ENCODE peak calls at places on chromosomes 5 and 9, in nine cellular contexts. B is neuronal stem cell; J is GM10248; O is prostate gland; R is NCI-H69; F is stimulated activated CD4-positive, alpha-beta T cell treated with anti-CD3 and anti-CD28 coated beads, Interleukin-15, amount 100 ng/mL, for 24 hours; T is cardiac septum; H is non-pigmented ciliary epithelial cell; P is A172. N is an unnamed sample.

GRCh38 chr5:123549256-123549904 is 37.4 kb downstream of the CSNK1G3 start:
- DNase-seq in T (no peak), R (no peak), J (peak), H (no peak), B (no peak), P (no peak), F (peak), O (no peak), N (no peak)

GRCh38 chr9:122190597-122191381 is 31.1 kb downstream of the MORN5 start:
- DNase-seq in F (peak), O (no peak), T (no peak), P (no peak), B (no peak), J (no peak), H (no peak), R (no peak), N (peak)

GRCh38 chr5:160555836-160556660 is 134.4 kb downstream of the PTTG1 start:
- DNase-seq in B (no peak), H (no peak), J (no peak), F (no peak), R (peak), T (no peak), O (no peak), P (no peak), N (no peak)

GRCh38 chr5:133969654-133970324 is 1.4 kb upstream of the C5orf15 start:
- DNase-seq in O (no peak), T (no peak), F (no peak), B (no peak), H (no peak), P (no peak), R (no peak), J (peak), N (peak)

GRCh38 chr5:163565931-163566608 is 60.7 kb downstream of the MAT2B start:
- DNase-seq in J (peak), O (peak), P (peak), F (peak), H (no peak), T (no peak), B (no peak), R (peak), N (no peak)

GRCh38 chr5:7882926-7883325 is 14.0 kb downstream of the MTRR start:
- DNase-seq in P (no peak), O (no peak), T (no peak), H (no peak), R (no peak), B (no peak), F (no peak), J (no peak), N (no peak)

GRCh38 chr5:32794086-32794485 is 83.0 kb downstream of the NPR3 start:
- DNase-seq in J (no peak), T (no peak), F (no peak), B (no peak), H (no peak), R (no peak), P (no peak), O (no peak), N (no peak)

GRCh38 chr5:2334686-2335085 is 416.8 kb downstream of the IRX2 start:
- DNase-seq in B (no peak), T (no peak), J (no peak), P (no peak), O (peak), F (no peak), H (no peak), R (no peak), N (no peak)

GRCh38 chr5:171808951-171809350 is 23.3 kb downstream of the SMIM23 start:
- DNase-seq in F (no peak), H (no peak), T (no peak), B (no peak), O (no peak), R (no peak), J (no peak), P (no peak), N (peak)

GRCh38 chr9:70049672-70050271 is 6.1 kb downstream of the MAMDC2 start:
- DNase-seq in R (no peak), B (no peak), O (no peak), P (no peak), H (no peak), F (no peak), T (peak), J (no peak), N (no peak)

GRCh38 chr5:72598461-72599433 is 91.5 kb upstream of the ZNF366 start:
- DNase-seq in B (no peak), J (no peak), R (no peak), P (peak), H (no peak), O (no peak), T (no peak), F (no peak), N (no peak)

GRCh38 chr9:72856985-72857631 is 95.7 kb downstream of the ALDH1A1 start:
- DNase-seq in F (peak), T (no peak), R (peak), B (peak), J (peak), P (peak), O (peak), H (no peak), N (peak)

GRCh38 chr5:171703116-171703515 is 82.5 kb upstream of the SMIM23 start:
- DNase-seq in O (no peak), P (no peak), H (no peak), R (no peak), J (no peak), B (no peak), T (no peak), F (no peak), N (no peak)

GRCh38 chr5:2888520-2889060 is 137.1 kb upstream of the IRX2 start:
- DNase-seq in R (no peak), H (no peak), T (peak), F (no peak), P (no peak), J (no peak), O (no peak), B (no peak), N (no peak)

GRCh38 chr9:132995906-132996305 is 17.4 kb downstream of the GFI1B start:
- DNase-seq in H (no peak), B (no peak), J (no peak), F (no peak), P (no peak), R (no peak), O (no peak), T (no peak), N (no peak)

GRCh38 chr5:141843156-141843927 is 34.9 kb downstream of the PCDH1 start:
- DNase-seq in J (no peak), H (no peak), T (no peak), P (peak), O (no peak), B (no peak), F (no peak), R (peak), N (no peak)

GRCh38 chr9:32502459-32502858 is 23.5 kb downstream of the RIGI start:
- DNase-seq in H (peak), B (no peak), J (no peak), P (peak), T (no peak), R (no peak), F (no peak), O (no peak), N (peak)

GRCh38 chr9:77864096-77864889 is 167.3 kb downstream of the GNAQ start:
- DNase-seq in H (no peak), O (no peak), B (no peak), T (no peak), J (peak), F (no peak), R (no peak), P (no peak), N (no peak)

GRCh38 chr5:20109326-20109725 is 121.3 kb upstream of the CDH18 start:
- DNase-seq in R (no peak), J (no peak), O (no peak), H (no peak), T (no peak), F (no peak), P (no peak), B (no peak), N (no peak)

GRCh38 chr5:145473032-145473642 is 362.0 kb downstream of the PRELID2 start:
- DNase-seq in H (no peak), O (no peak), F (no peak), P (no peak), T (no peak), B (no peak), R (peak), J (no peak), N (no peak)

GRCh38 chr5:117803533-117803932 is 1184.8 kb downstream of the DTWD2 start:
- DNase-seq in O (no peak), P (peak), T (no peak), H (peak), F (no peak), B (no peak), J (no peak), R (peak), N (no peak)

GRCh38 chr9:93300175-93300572 is 116.2 kb downstream of the WNK2 start:
- DNase-seq in F (no peak), O (no peak), H (no peak), T (peak), R (no peak), B (no peak), P (no peak), J (no peak), N (no peak)

GRCh38 chr9:4547016-4547415 is 56.7 kb downstream of the SLC1A1 start:
- DNase-seq in T (no peak), H (peak), R (no peak), O (no peak), J (no peak), F (no peak), B (no peak), P (no peak), N (no peak)

GRCh38 chr5:6606884-6607558 is 25.8 kb downstream of the NSUN2 start:
- DNase-seq in O (no peak), B (no peak), F (no peak), R (no peak), J (no peak), P (no peak), H (no peak), T (no peak), N (no peak)

GRCh38 chr5:1726956-1727355 is 72.7 kb downstream of the MRPL36 start:
- DNase-seq in R (no peak), F (no peak), P (no peak), T (no peak), O (peak), J (no peak), H (no peak), B (no peak), N (no peak)

GRCh38 chr5:140111043-140111858 is 2.7 kb upstream of the PURA start:
- DNase-seq in P (no peak), J (no peak), F (no peak), R (peak), H (no peak), T (no peak), O (no peak), B (no peak), N (no peak)

GRCh38 chr5:137214446-137215189 is 284.5 kb downstream of the SPOCK1 start:
- DNase-seq in P (peak), R (peak), O (no peak), B (no peak), J (no peak), T (no peak), H (no peak), F (no peak), N (no peak)

GRCh38 chr9:129322022-129322621 is 144.1 kb upstream of the IER5L start:
- DNase-seq in T (peak), B (no peak), R (no peak), J (no peak), O (no peak), H (no peak), P (no peak), F (no peak), N (no peak)

GRCh38 chr5:151155149-151155776 is 2.3 kb downstream of the ANXA6 start:
- DNase-seq in F (peak), P (peak), T (no peak), B (no peak), H (no peak), R (no peak), J (no peak), O (no peak), N (no peak)

GRCh38 chr9:103319979-103320378 is 324.8 kb downstream of the CYLC2 start:
- DNase-seq in O (no peak), T (no peak), B (no peak), H (no peak), R (no peak), J (no peak), F (no peak), P (peak), N (peak)

GRCh38 chr9:131733601-131734061 is 6.2 kb downstream of the RAPGEF1 start:
- DNase-seq in R (peak), O (no peak), B (no peak), T (no peak), P (peak), H (peak), F (peak), J (no peak), N (peak)

GRCh38 chr9:99590879-99591278 is 230.8 kb upstream of the NR4A3 start:
- DNase-seq in J (no peak), T (no peak), R (no peak), O (no peak), F (no peak), H (no peak), P (no peak), B (no peak), N (no peak)

GRCh38 chr5:23385036-23385435 is 122.4 kb upstream of the PRDM9 start:
- DNase-seq in P (no peak), R (no peak), T (no peak), O (no peak), F (no peak), B (no peak), J (no peak), H (no peak), N (no peak)

GRCh38 chr5:24629798-24630197 is 15.0 kb downstream of the CDH10 start:
- DNase-seq in H (no peak), J (no peak), T (no peak), B (no peak), O (no peak), R (no peak), P (no peak), F (no peak), N (no peak)

GRCh38 chr5:132495063-132495671 is 4.6 kb upstream of the IRF1 start:
- DNase-seq in R (no peak), P (no peak), T (no peak), B (no peak), O (no peak), H (no peak), J (no peak), F (no peak), N (peak)